ENCODE peak calls at places on chromosomes 3 and 15, in six cellular contexts. A is endodermal cell, U is RWPE2, N is uterus, I is fibroblast of pulmonary artery, G is AG09309. J is an unnamed sample.

GRCh38 chr3:190064112-190064511 is 56.6 kb downstream of the P3H2 start:
- DNase-seq in A (no peak), U (peak; percentile 37), N (no peak), I (peak; percentile 86), G (peak; percentile 75), J (no peak)

GRCh38 chr15:35305906-35306305 is 220.8 kb upstream of the NANOGP8 start:
- DNase-seq in A (no peak), U (no peak), N (peak; percentile 66), I (peak; percentile 66), G (no peak), J (no peak)

GRCh38 chr3:12963869-12964712 is 109.1 kb downstream of the IQSEC1 start:
- DNase-seq in A (no peak), U (no peak), N (no peak), I (peak; percentile 51), G (no peak), J (no peak)

GRCh38 chr3:160618363-160618762 is 53.0 kb upstream of the KPNA4 start:
- DNase-seq in A (no peak), U (no peak), N (no peak), I (no peak), G (no peak), J (no peak)

GRCh38 chr3:117837391-117837790 is 1127.8 kb downstream of the TUSC7 start:
- DNase-seq in A (no peak), U (no peak), N (no peak), I (no peak), G (no peak), J (no peak)

GRCh38 chr3:195587824-195588223 is 4.1 kb upstream of the APOD start:
- DNase-seq in A (no peak), U (no peak), N (no peak), I (no peak), G (no peak), J (no peak)

GRCh38 chr3:99895106-99895705 is 77.5 kb downstream of the CMSS1 start:
- DNase-seq in A (no peak), U (no peak), N (no peak), I (no peak), G (no peak), J (no peak)

GRCh38 chr3:183626877-183627594 is 8.4 kb upstream of the KLHL24 start:
- DNase-seq in A (no peak), U (no peak), N (peak; percentile 29), I (no peak), G (no peak), J (no peak)

GRCh38 chr3:36909181-36909580 is 35.7 kb downstream of the TRANK1 start:
- DNase-seq in A (peak; percentile 23), U (no peak), N (no peak), I (no peak), G (no peak), J (no peak)

GRCh38 chr15:70098461-70099166 is 897 bp upstream of the TLE3 start:
- DNase-seq in A (peak; percentile 89), U (no peak), N (peak; percentile 47), I (peak; percentile 33), G (no peak), J (no peak)

GRCh38 chr15:44666208-44667038 is 3.0 kb upstream of the SPG11 start:
- DNase-seq in A (no peak), U (no peak), N (no peak), I (no peak), G (no peak), J (no peak)

GRCh38 chr15:52558196-52558595 is 10.6 kb downstream of the ARPP19 start:
- DNase-seq in A (no peak), U (peak; percentile 84), N (no peak), I (peak; percentile 55), G (no peak), J (peak; percentile 36)

DNA sequence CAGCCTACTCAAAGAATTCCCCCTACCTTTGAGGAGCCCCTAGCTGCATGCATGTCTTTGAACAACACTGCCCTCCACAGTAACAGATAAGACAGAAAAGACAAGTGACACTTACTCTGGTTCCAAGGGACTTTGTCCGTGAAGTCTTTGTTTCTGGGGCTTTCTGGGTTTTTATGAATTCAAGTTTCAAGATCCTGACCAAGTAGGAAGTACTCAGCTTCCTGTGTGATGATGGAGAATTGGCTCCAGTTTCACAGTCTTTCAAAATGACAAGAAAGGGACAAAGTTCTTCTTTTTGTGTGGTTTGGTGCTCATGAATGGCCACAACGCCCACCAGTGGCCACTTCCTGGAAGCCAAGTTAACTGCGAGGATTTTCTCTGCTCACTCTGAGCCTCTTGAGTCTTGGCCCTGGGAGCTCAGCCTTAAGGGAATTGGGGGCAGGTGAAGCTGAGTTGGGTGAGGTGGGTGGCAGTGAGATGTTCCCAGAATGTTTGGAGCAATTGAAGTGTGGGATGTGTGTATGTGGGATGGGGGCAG is at the start of gene CCR1:
- DNase-seq in A (peak; percentile 85), U (no peak), N (no peak), I (peak; percentile 12), G (no peak), J (no peak)
- TF ChIP-seq CTCF in A (peak; percentile 84), U (peak; percentile 71), N (no peak), I (peak; percentile 47), G (peak; percentile 62), J (peak; percentile 67)

DNA sequence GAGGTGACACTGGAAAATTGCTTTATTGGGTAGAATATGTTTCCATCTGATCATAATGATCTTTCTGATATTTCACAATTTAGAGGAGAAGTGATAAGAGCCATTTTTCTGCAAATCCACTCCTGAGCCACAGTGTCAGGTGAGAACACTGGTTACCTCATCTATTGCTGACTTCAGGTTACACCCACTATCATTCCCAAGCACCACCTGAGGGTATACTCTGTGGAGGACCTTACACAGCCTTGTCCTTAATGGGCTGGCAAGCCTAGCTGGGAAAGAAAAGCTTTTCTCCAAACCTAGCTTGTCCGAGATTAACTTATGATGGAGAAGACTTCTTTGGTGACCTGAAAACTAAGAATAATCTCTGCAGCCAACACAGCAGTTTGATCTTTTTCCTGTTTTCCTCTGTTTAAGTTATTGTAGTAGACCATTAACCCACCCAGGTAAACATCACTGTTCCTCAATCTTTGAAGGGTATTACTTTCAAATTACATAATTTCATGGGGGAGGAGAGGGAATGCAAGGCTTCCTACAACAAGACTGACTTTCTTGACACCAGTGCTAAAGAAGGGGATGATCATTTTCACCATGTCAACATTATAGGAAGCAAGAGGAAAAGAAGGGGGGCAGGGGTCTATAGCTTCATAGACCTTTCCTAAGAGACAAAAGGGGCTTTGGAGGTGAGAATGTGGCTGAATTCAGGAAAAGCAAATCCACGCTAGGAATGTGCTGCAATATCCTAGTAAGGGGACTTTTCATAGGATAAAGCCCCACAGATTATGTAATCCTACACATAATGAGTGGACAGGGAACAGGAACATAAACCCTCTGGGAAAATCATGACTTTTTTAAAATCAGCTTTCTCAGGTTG is 1.7 kb downstream of the NCEH1 start:
- DNase-seq in A (no peak), U (no peak), N (no peak), I (peak; percentile 40), G (no peak), J (no peak)
- H3K4me3 ChIP-seq in A (peak overlapping the region; percentile 98), U (peak overlapping the region; percentile 59), N (no peak overlapping the region), I (peak overlapping the region; percentile 80), G (peak overlapping the region; percentile 94), J (peak overlapping the region; percentile 65)

GRCh38 chr15:37084602-37085001 is 15.7 kb downstream of the MEIS2 start:
- DNase-seq in A (no peak), U (no peak), N (no peak), I (peak; percentile 75), G (no peak), J (no peak)

GRCh38 chr15:37088436-37088835 is 11.9 kb downstream of the MEIS2 start:
- DNase-seq in A (no peak), U (no peak), N (no peak), I (no peak), G (no peak), J (no peak)

GRCh38 chr15:37086120-37086519 is 14.2 kb downstream of the MEIS2 start:
- DNase-seq in A (no peak), U (no peak), N (no peak), I (no peak), G (no peak), J (no peak)

GRCh38 chr15:37086521-37086920 is 13.8 kb downstream of the MEIS2 start:
- DNase-seq in A (no peak), U (no peak), N (no peak), I (no peak), G (no peak), J (no peak)

GRCh38 chr15:37087050-37087691 is 13.2 kb downstream of the MEIS2 start:
- DNase-seq in A (no peak), U (no peak), N (no peak), I (no peak), G (no peak), J (no peak)
- TF ChIP-seq CTCF in A (no peak), U (no peak), N (no peak), I (no peak), G (no peak), J (no peak)

GRCh38 chr3:120417272-120417911 is 33.4 kb downstream of the FSTL1 start:
- DNase-seq in A (peak; percentile 98), U (peak; percentile 76), N (peak; percentile 94), I (peak; percentile 99), G (peak; percentile 95), J (peak; percentile 98)
- H3K4me3 ChIP-seq in A (peak overlapping the region; percentile 64), U (no peak overlapping the region), N (peak overlapping the region; percentile 11), I (peak overlapping the region; percentile 4), G (no peak overlapping the region), J (no peak overlapping the region)